ENCODE peak calls at places on chromosomes 4 and X, in six cellular contexts. One of them, this sample, is unnamed.

GRCh38 chr4:95585016-95585695 is 36.4 kb upstream of the UNC5C start:
- DNase-seq in LoVo: no peak
- DNase-seq in iris pigment epithelial cell: no peak
- DNase-seq in pancreas: no peak
- DNase-seq in stimulated activated naive CD4-positive, alpha-beta T cell treated with Interleukin-2 at 50 U/mL for 16 hours: no peak
- DNase-seq in HS-5: peak; percentile 22
- DNase-seq in this sample: no peak

GRCh38 chrX:94932278-94932965 is 1258.4 kb downstream of the FAM133A start:
- DNase-seq in LoVo: no peak
- DNase-seq in stimulated activated naive CD4-positive, alpha-beta T cell treated with Interleukin-2 at 50 U/mL for 16 hours: no peak
- DNase-seq in iris pigment epithelial cell: no peak
- DNase-seq in HS-5: no peak
- DNase-seq in pancreas: no peak
- DNase-seq in this sample: no peak

GRCh38 chr4:41679991-41680390 is 68.5 kb downstream of the PHOX2B start:
- DNase-seq in HS-5: no peak
- DNase-seq in pancreas: no peak
- DNase-seq in iris pigment epithelial cell: no peak
- DNase-seq in LoVo: no peak
- DNase-seq in stimulated activated naive CD4-positive, alpha-beta T cell treated with Interleukin-2 at 50 U/mL for 16 hours: no peak
- DNase-seq in this sample: no peak

GRCh38 chr4:13970349-13970748 is 342.8 kb upstream of the BOD1L1 start:
- DNase-seq in LoVo: no peak
- DNase-seq in HS-5: no peak
- DNase-seq in iris pigment epithelial cell: peak; percentile 47
- DNase-seq in pancreas: no peak
- DNase-seq in stimulated activated naive CD4-positive, alpha-beta T cell treated with Interleukin-2 at 50 U/mL for 16 hours: no peak
- DNase-seq in this sample: no peak

GRCh38 chr4:6389426-6389825 is 83.0 kb downstream of the PPP2R2C start:
- DNase-seq in iris pigment epithelial cell: no peak
- DNase-seq in HS-5: no peak
- DNase-seq in pancreas: no peak
- DNase-seq in stimulated activated naive CD4-positive, alpha-beta T cell treated with Interleukin-2 at 50 U/mL for 16 hours: no peak
- DNase-seq in LoVo: no peak
- DNase-seq in this sample: no peak

GRCh38 chr4:143351149-143351691 is 14.5 kb downstream of the GAB1 start:
- DNase-seq in pancreas: no peak
- DNase-seq in HS-5: no peak
- DNase-seq in iris pigment epithelial cell: no peak
- DNase-seq in LoVo: no peak
- DNase-seq in stimulated activated naive CD4-positive, alpha-beta T cell treated with Interleukin-2 at 50 U/mL for 16 hours: no peak
- DNase-seq in this sample: no peak

GRCh38 chr4:20544645-20545044 is 155.6 kb upstream of the PACRGL start:
- DNase-seq in iris pigment epithelial cell: peak; percentile 67
- DNase-seq in stimulated activated naive CD4-positive, alpha-beta T cell treated with Interleukin-2 at 50 U/mL for 16 hours: no peak
- DNase-seq in LoVo: peak; percentile 61
- DNase-seq in pancreas: no peak
- DNase-seq in HS-5: no peak
- DNase-seq in this sample: peak; percentile 19

GRCh38 chrX:133321441-133321840 is 93.8 kb downstream of the GPC4 start:
- DNase-seq in pancreas: no peak
- DNase-seq in stimulated activated naive CD4-positive, alpha-beta T cell treated with Interleukin-2 at 50 U/mL for 16 hours: no peak
- DNase-seq in LoVo: no peak
- DNase-seq in HS-5: no peak
- DNase-seq in iris pigment epithelial cell: peak; percentile 9
- DNase-seq in this sample: no peak

GRCh38 chrX:78548012-78548411 is 111.1 kb downstream of the RTL3 start:
- DNase-seq in LoVo: no peak
- DNase-seq in HS-5: peak; percentile 16
- DNase-seq in stimulated activated naive CD4-positive, alpha-beta T cell treated with Interleukin-2 at 50 U/mL for 16 hours: no peak
- DNase-seq in iris pigment epithelial cell: no peak
- DNase-seq in pancreas: no peak
- DNase-seq in this sample: no peak

GRCh38 chr4:76781698-76782595 is 116.0 kb downstream of the SOWAHB start:
- DNase-seq in LoVo: peak; percentile 86
- DNase-seq in pancreas: no peak
- DNase-seq in stimulated activated naive CD4-positive, alpha-beta T cell treated with Interleukin-2 at 50 U/mL for 16 hours: no peak
- DNase-seq in HS-5: peak; percentile 96
- DNase-seq in iris pigment epithelial cell: peak; percentile 98
- DNase-seq in this sample: no peak

GRCh38 chr4:135281230-135281629 is 1079.6 kb upstream of the PABPC4L start:
- DNase-seq in HS-5: no peak
- DNase-seq in pancreas: no peak
- DNase-seq in stimulated activated naive CD4-positive, alpha-beta T cell treated with Interleukin-2 at 50 U/mL for 16 hours: no peak
- DNase-seq in LoVo: no peak
- DNase-seq in iris pigment epithelial cell: no peak
- DNase-seq in this sample: peak; percentile 11

GRCh38 chrX:7202206-7202605 is 54.3 kb upstream of the PUDP start:
- DNase-seq in stimulated activated naive CD4-positive, alpha-beta T cell treated with Interleukin-2 at 50 U/mL for 16 hours: no peak
- DNase-seq in LoVo: no peak
- DNase-seq in pancreas: no peak
- DNase-seq in HS-5: no peak
- DNase-seq in iris pigment epithelial cell: peak; percentile 71
- DNase-seq in this sample: no peak

GRCh38 chrX:31036895-31037294 is 34.9 kb downstream of the FTHL17 start:
- DNase-seq in HS-5: peak; percentile 16
- DNase-seq in pancreas: peak; percentile 20
- DNase-seq in LoVo: peak; percentile 12
- DNase-seq in iris pigment epithelial cell: peak; percentile 56
- DNase-seq in stimulated activated naive CD4-positive, alpha-beta T cell treated with Interleukin-2 at 50 U/mL for 16 hours: peak; percentile 0
- DNase-seq in this sample: no peak

GRCh38 chr4:137572163-137572562 is 39.9 kb upstream of the PCDH18 start:
- DNase-seq in LoVo: no peak
- DNase-seq in iris pigment epithelial cell: no peak
- DNase-seq in HS-5: no peak
- DNase-seq in stimulated activated naive CD4-positive, alpha-beta T cell treated with Interleukin-2 at 50 U/mL for 16 hours: no peak
- DNase-seq in pancreas: no peak
- DNase-seq in this sample: no peak

GRCh38 chr4:57037982-57038604 is 59.4 kb downstream of the POLR2B start:
- DNase-seq in stimulated activated naive CD4-positive, alpha-beta T cell treated with Interleukin-2 at 50 U/mL for 16 hours: no peak
- DNase-seq in LoVo: peak; percentile 39
- DNase-seq in pancreas: peak; percentile 45
- DNase-seq in iris pigment epithelial cell: no peak
- DNase-seq in HS-5: no peak
- DNase-seq in this sample: no peak

GRCh38 chrX:120377179-120377578 is 15.3 kb downstream of the ATP1B4 start:
- DNase-seq in stimulated activated naive CD4-positive, alpha-beta T cell treated with Interleukin-2 at 50 U/mL for 16 hours: no peak
- DNase-seq in iris pigment epithelial cell: no peak
- DNase-seq in HS-5: no peak
- DNase-seq in LoVo: no peak
- DNase-seq in pancreas: no peak
- DNase-seq in this sample: no peak

GRCh38 chr4:40622913-40623312 is 6.8 kb downstream of the RBM47 start:
- DNase-seq in HS-5: no peak
- DNase-seq in LoVo: no peak
- DNase-seq in stimulated activated naive CD4-positive, alpha-beta T cell treated with Interleukin-2 at 50 U/mL for 16 hours: no peak
- DNase-seq in pancreas: peak; percentile 30
- DNase-seq in iris pigment epithelial cell: no peak
- DNase-seq in this sample: no peak

GRCh38 chr4:45172636-45173035 is 446.3 kb upstream of the GNPDA2 start:
- DNase-seq in pancreas: no peak
- DNase-seq in HS-5: no peak
- DNase-seq in stimulated activated naive CD4-positive, alpha-beta T cell treated with Interleukin-2 at 50 U/mL for 16 hours: no peak
- DNase-seq in LoVo: no peak
- DNase-seq in iris pigment epithelial cell: no peak
- DNase-seq in this sample: no peak

GRCh38 chr4:10684631-10685030 is at the start of gene CLNK:
- DNase-seq in HS-5: no peak
- DNase-seq in pancreas: no peak
- DNase-seq in LoVo: no peak
- DNase-seq in stimulated activated naive CD4-positive, alpha-beta T cell treated with Interleukin-2 at 50 U/mL for 16 hours: no peak
- DNase-seq in iris pigment epithelial cell: no peak
- DNase-seq in this sample: no peak

GRCh38 chr4:15147709-15148651 is 145.7 kb downstream of the CPEB2 start:
- DNase-seq in iris pigment epithelial cell: no peak
- DNase-seq in HS-5: no peak
- DNase-seq in stimulated activated naive CD4-positive, alpha-beta T cell treated with Interleukin-2 at 50 U/mL for 16 hours: no peak
- DNase-seq in pancreas: no peak
- DNase-seq in LoVo: no peak
- DNase-seq in this sample: no peak

GRCh38 chrX:39808471-39808917 is 289.3 kb downstream of the BCOR start:
- DNase-seq in LoVo: no peak
- DNase-seq in iris pigment epithelial cell: peak; percentile 66
- DNase-seq in pancreas: no peak
- DNase-seq in HS-5: peak; percentile 30
- DNase-seq in stimulated activated naive CD4-positive, alpha-beta T cell treated with Interleukin-2 at 50 U/mL for 16 hours: no peak
- DNase-seq in this sample: peak; percentile 58

GRCh38 chrX:53280703-53281320 is 572 bp downstream of the IQSEC2 start:
- DNase-seq in HS-5: no peak
- DNase-seq in pancreas: no peak
- DNase-seq in stimulated activated naive CD4-positive, alpha-beta T cell treated with Interleukin-2 at 50 U/mL for 16 hours: no peak
- DNase-seq in LoVo: peak; percentile 3
- DNase-seq in iris pigment epithelial cell: peak; percentile 51
- DNase-seq in this sample: no peak

GRCh38 chr4:182447938-182448280 is 204.7 kb downstream of the TENM3 start:
- DNase-seq in iris pigment epithelial cell: peak; percentile 31
- DNase-seq in LoVo: no peak
- DNase-seq in stimulated activated naive CD4-positive, alpha-beta T cell treated with Interleukin-2 at 50 U/mL for 16 hours: no peak
- DNase-seq in pancreas: no peak
- DNase-seq in HS-5: no peak
- DNase-seq in this sample: no peak